ENCODE peak calls at places on chromosomes 12 and 14, in four cellular contexts. One of them, this sample, is unnamed.
A peak's percentile ranks its signal among the peaks of the same experiment; 100 is the strongest.

GRCh38 chr12:107484219-107484618 is 201.4 kb upstream of the PWP1 start:
- DNase-seq in tibial nerve: no peak
- DNase-seq in CD8-positive, alpha-beta T cell: no peak
- DNase-seq in aorta: no peak
- DNase-seq in this sample: no peak

GRCh38 chr12:57247041-57247440 is 3.9 kb downstream of the STAC3 start:
- DNase-seq in tibial nerve: no peak
- DNase-seq in CD8-positive, alpha-beta T cell: no peak
- DNase-seq in aorta: no peak
- DNase-seq in this sample: no peak

GRCh38 chr14:104202259-104203070 is 64.1 kb downstream of the KIF26A start:
- DNase-seq in tibial nerve: no peak
- DNase-seq in CD8-positive, alpha-beta T cell: no peak
- DNase-seq in aorta: no peak
- DNase-seq in this sample: no peak

GRCh38 chr12:131941116-131941986 is 8.4 kb upstream of the EP400 start:
- DNase-seq in tibial nerve: no peak
- DNase-seq in CD8-positive, alpha-beta T cell: no peak
- DNase-seq in aorta: peak; percentile 71
- DNase-seq in this sample: no peak

GRCh38 chr12:14959126-14959440 is 2.3 kb downstream of the ARHGDIB start:
- DNase-seq in tibial nerve: no peak
- DNase-seq in CD8-positive, alpha-beta T cell: no peak
- DNase-seq in aorta: no peak
- DNase-seq in this sample: no peak

GRCh38 chr12:52739963-52740362 is 36.6 kb upstream of the KRT77 start:
- DNase-seq in tibial nerve: no peak
- DNase-seq in CD8-positive, alpha-beta T cell: no peak
- DNase-seq in aorta: no peak
- DNase-seq in this sample: no peak

GRCh38 chr12:91877461-91878230 is 268.0 kb downstream of the BTG1 start:
- DNase-seq in tibial nerve: no peak
- DNase-seq in CD8-positive, alpha-beta T cell: no peak
- DNase-seq in aorta: no peak
- DNase-seq in this sample: no peak

GRCh38 chr14:59081680-59082079 is 106.8 kb upstream of the DAAM1 start:
- DNase-seq in tibial nerve: no peak
- DNase-seq in CD8-positive, alpha-beta T cell: no peak
- DNase-seq in aorta: no peak
- DNase-seq in this sample: no peak

GRCh38 chr12:109716512-109717389 is 3.1 kb downstream of the FAM222A start:
- DNase-seq in tibial nerve: no peak
- DNase-seq in CD8-positive, alpha-beta T cell: no peak
- DNase-seq in aorta: peak; percentile 52
- DNase-seq in this sample: no peak

GRCh38 chr12:2212971-2213869 is 160.4 kb downstream of the CACNA1C start:
- DNase-seq in tibial nerve: no peak
- DNase-seq in CD8-positive, alpha-beta T cell: no peak
- DNase-seq in aorta: no peak
- DNase-seq in this sample: no peak

GRCh38 chr14:79084861-79085260 is 914.7 kb downstream of the NRXN3 start:
- DNase-seq in tibial nerve: no peak
- DNase-seq in CD8-positive, alpha-beta T cell: no peak
- DNase-seq in aorta: no peak
- DNase-seq in this sample: no peak

GRCh38 chr14:100679707-100680438 is 46.8 kb upstream of the DLK1 start:
- DNase-seq in tibial nerve: peak; percentile 33
- DNase-seq in CD8-positive, alpha-beta T cell: no peak
- DNase-seq in aorta: no peak
- DNase-seq in this sample: no peak

GRCh38 chr12:89073027-89073398 is 279.3 kb downstream of the DUSP6 start:
- DNase-seq in tibial nerve: no peak
- DNase-seq in CD8-positive, alpha-beta T cell: no peak
- DNase-seq in aorta: no peak
- DNase-seq in this sample: no peak

GRCh38 chr12:47156167-47156736 is 76.5 kb upstream of the AMIGO2 start:
- DNase-seq in tibial nerve: no peak
- DNase-seq in CD8-positive, alpha-beta T cell: no peak
- DNase-seq in aorta: no peak
- DNase-seq in this sample: no peak

GRCh38 chr12:116370004-116370404 is 92.5 kb upstream of the MED13L start:
- DNase-seq in tibial nerve: no peak
- DNase-seq in CD8-positive, alpha-beta T cell: no peak
- DNase-seq in aorta: no peak
- DNase-seq in this sample: no peak

GRCh38 chr14:99737451-99737951 is 53.4 kb downstream of the CYP46A1 start:
- DNase-seq in tibial nerve: no peak
- DNase-seq in CD8-positive, alpha-beta T cell: no peak
- DNase-seq in aorta: peak; percentile 91
- DNase-seq in this sample: no peak

GRCh38 chr12:96497800-96498199 is 8.4 kb downstream of the CFAP54 start:
- DNase-seq in tibial nerve: no peak
- DNase-seq in CD8-positive, alpha-beta T cell: no peak
- DNase-seq in aorta: no peak
- DNase-seq in this sample: no peak

GRCh38 chr12:120658286-120659150 is 18.1 kb downstream of the CABP1 start:
- DNase-seq in tibial nerve: no peak
- DNase-seq in CD8-positive, alpha-beta T cell: no peak
- DNase-seq in aorta: no peak
- DNase-seq in this sample: no peak
- H3K4me1 ChIP-seq in tibial nerve: no peaks in the 10 kb centered on the region
- H3K4me1 ChIP-seq in CD8-positive, alpha-beta T cell: no peaks in the 10 kb centered on the region
- H3K4me1 ChIP-seq in aorta: no peaks in the 10 kb centered on the region
- H3K4me1 ChIP-seq in this sample: no peaks in the 10 kb centered on the region

GRCh38 chr14:75280831-75281690 is 2.4 kb downstream of the FOS start:
- DNase-seq in tibial nerve: no peak
- DNase-seq in CD8-positive, alpha-beta T cell: no peak
- DNase-seq in aorta: peak; percentile 88
- DNase-seq in this sample: no peak
- H3K4me3 ChIP-seq in tibial nerve: peak overlapping the region; percentile 82
- H3K4me3 ChIP-seq in CD8-positive, alpha-beta T cell: no peak overlapping the region
- H3K4me3 ChIP-seq in aorta: no peak overlapping the region
- H3K4me3 ChIP-seq in this sample: peak overlapping the region; percentile 92

DNA sequence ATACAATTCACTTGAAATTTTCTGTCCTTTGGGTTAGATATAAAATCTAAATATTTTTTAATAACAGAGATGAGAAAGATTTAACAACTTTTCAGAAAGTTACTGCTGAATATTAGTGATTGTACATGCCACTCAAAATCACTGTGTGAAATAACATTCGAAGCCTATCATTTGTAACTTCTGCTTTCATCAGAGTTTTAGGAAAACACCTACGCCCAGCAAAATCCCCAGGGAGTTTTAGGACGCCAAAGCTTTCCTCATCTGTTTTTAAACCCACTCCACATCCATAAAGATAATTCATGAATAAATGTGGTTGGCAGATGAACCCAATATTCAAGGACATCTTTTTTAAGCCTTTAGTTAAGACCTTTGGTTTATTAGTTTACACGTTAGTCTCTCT is 23.9 kb downstream of the TC2N start:
- DNase-seq in tibial nerve: no peak
- DNase-seq in CD8-positive, alpha-beta T cell: no peak
- DNase-seq in aorta: no peak
- DNase-seq in this sample: no peak
- H3K4me1 ChIP-seq in tibial nerve: no peaks in the 10 kb centered on the region
- H3K4me1 ChIP-seq in CD8-positive, alpha-beta T cell: no peaks in the 10 kb centered on the region
- H3K4me1 ChIP-seq in aorta: no peaks in the 10 kb centered on the region
- H3K4me1 ChIP-seq in this sample: peaks cover 6% of the 10 kb centered on the region

GRCh38 chr14:29668201-29668600 is 259.4 kb downstream of the PRKD1 start:
- DNase-seq in tibial nerve: no peak
- DNase-seq in CD8-positive, alpha-beta T cell: no peak
- DNase-seq in aorta: no peak
- DNase-seq in this sample: no peak

GRCh38 chr14:29663281-29663801 is 264.3 kb downstream of the PRKD1 start:
- DNase-seq in tibial nerve: no peak
- DNase-seq in CD8-positive, alpha-beta T cell: no peak
- DNase-seq in aorta: no peak
- DNase-seq in this sample: no peak

DNA sequence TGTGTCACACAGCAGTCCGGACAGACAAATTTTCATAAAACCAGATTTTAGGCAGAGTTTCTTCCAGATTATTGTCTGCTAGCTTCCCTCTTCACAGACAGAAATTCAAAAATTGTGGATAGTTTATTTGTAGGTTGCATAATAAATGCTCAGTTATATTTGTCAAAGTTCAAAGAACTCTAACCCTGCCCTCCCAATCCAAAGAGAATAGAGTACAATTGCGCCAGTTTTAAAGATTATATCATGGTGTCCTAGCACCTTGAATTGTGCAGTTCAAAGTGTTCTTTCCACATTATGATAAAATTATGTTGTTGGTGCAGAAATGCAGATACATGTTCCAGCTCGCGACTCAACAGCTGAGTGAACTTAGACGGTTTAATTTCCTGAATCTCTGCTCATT is 263.1 kb downstream of the PRKD1 start:
- DNase-seq in tibial nerve: no peak
- DNase-seq in CD8-positive, alpha-beta T cell: no peak
- DNase-seq in aorta: no peak
- DNase-seq in this sample: no peak
- H3K4me3 ChIP-seq in tibial nerve: no peak overlapping the region
- H3K4me3 ChIP-seq in CD8-positive, alpha-beta T cell: no peak overlapping the region
- H3K4me3 ChIP-seq in aorta: no peak overlapping the region
- H3K4me3 ChIP-seq in this sample: no peak overlapping the region

DNA sequence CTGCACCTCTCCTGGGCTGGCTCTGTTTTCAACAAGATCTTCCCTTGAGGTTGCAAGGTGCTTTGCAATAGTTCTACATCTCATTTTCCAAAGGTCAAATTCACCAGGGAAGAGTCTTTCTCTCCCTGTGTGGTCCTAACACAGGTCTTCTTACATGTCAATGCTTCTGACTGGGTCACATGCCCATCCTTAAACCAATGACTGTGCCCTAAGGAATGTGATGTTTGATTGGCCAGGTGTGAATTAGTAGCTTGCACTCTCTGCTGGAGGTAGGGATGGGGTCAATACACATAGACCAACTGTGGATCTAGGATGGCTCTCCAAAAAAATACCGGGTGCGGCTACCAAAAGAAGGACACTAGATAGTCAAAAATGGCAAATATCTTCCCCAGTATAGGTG is 19.9 kb upstream of the KCNK10 start:
- DNase-seq in tibial nerve: no peak
- DNase-seq in CD8-positive, alpha-beta T cell: no peak
- DNase-seq in aorta: no peak
- DNase-seq in this sample: no peak
- H3K4me1 ChIP-seq in tibial nerve: no peaks in the 10 kb centered on the region
- H3K4me1 ChIP-seq in CD8-positive, alpha-beta T cell: no peaks in the 10 kb centered on the region
- H3K4me1 ChIP-seq in aorta: no peaks in the 10 kb centered on the region
- H3K4me1 ChIP-seq in this sample: no peaks in the 10 kb centered on the region

GRCh38 chr14:64878775-64879634 is 702 bp downstream of the SPTB start:
- DNase-seq in tibial nerve: no peak
- DNase-seq in CD8-positive, alpha-beta T cell: no peak
- DNase-seq in aorta: peak; percentile 72
- DNase-seq in this sample: no peak
- H3K4me3 ChIP-seq in tibial nerve: peak overlapping the region; percentile 52
- H3K4me3 ChIP-seq in CD8-positive, alpha-beta T cell: peak overlapping the region; percentile 51
- H3K4me3 ChIP-seq in aorta: peak overlapping the region; percentile 94
- H3K4me3 ChIP-seq in this sample: peak overlapping the region; percentile 46